ENCODE peak calls at places on chromosomes 1 and 21, in seven cellular contexts. One of them, this sample, is unnamed.

GRCh38 chr1:186806477-186806876 is 22.3 kb upstream of the PLA2G4A start:
- DNase-seq in K562: no peak
- DNase-seq in CD8-positive, alpha-beta memory T cell: no peak
- DNase-seq in lung: no peak
- DNase-seq in CD4-positive, CD25-positive, alpha-beta regulatory T cell: no peak
- DNase-seq in ovary: no peak
- DNase-seq in GM23338: peak; percentile 63
- DNase-seq in this sample: no peak

GRCh38 chr1:89821322-89822108 is 683 bp downstream of the LRRC8D start:
- DNase-seq in K562: peak; percentile 81
- DNase-seq in CD8-positive, alpha-beta memory T cell: peak; percentile 77
- DNase-seq in lung: peak; percentile 49
- DNase-seq in CD4-positive, CD25-positive, alpha-beta regulatory T cell: peak; percentile 48
- DNase-seq in ovary: peak; percentile 16
- DNase-seq in GM23338: peak; percentile 84
- DNase-seq in this sample: peak; percentile 49

GRCh38 chr1:197024460-197024859 is 42.6 kb downstream of the F13B start:
- DNase-seq in K562: no peak
- DNase-seq in CD8-positive, alpha-beta memory T cell: no peak
- DNase-seq in lung: no peak
- DNase-seq in CD4-positive, CD25-positive, alpha-beta regulatory T cell: no peak
- DNase-seq in ovary: no peak
- DNase-seq in GM23338: no peak
- DNase-seq in this sample: no peak

GRCh38 chr1:98046031-98046641 is 125.3 kb upstream of the DPYD start:
- DNase-seq in K562: no peak
- DNase-seq in CD8-positive, alpha-beta memory T cell: no peak
- DNase-seq in lung: no peak
- DNase-seq in CD4-positive, CD25-positive, alpha-beta regulatory T cell: no peak
- DNase-seq in ovary: no peak
- DNase-seq in GM23338: peak; percentile 63
- DNase-seq in this sample: no peak

GRCh38 chr1:208821939-208822338 is 577.8 kb upstream of the PLXNA2 start:
- DNase-seq in K562: no peak
- DNase-seq in CD8-positive, alpha-beta memory T cell: no peak
- DNase-seq in lung: no peak
- DNase-seq in CD4-positive, CD25-positive, alpha-beta regulatory T cell: no peak
- DNase-seq in ovary: no peak
- DNase-seq in GM23338: no peak
- DNase-seq in this sample: no peak

GRCh38 chr21:17523007-17523451 is 10.2 kb downstream of the CXADR start:
- DNase-seq in K562: no peak
- DNase-seq in CD8-positive, alpha-beta memory T cell: no peak
- DNase-seq in lung: no peak
- DNase-seq in CD4-positive, CD25-positive, alpha-beta regulatory T cell: no peak
- DNase-seq in ovary: no peak
- DNase-seq in GM23338: no peak
- DNase-seq in this sample: no peak

GRCh38 chr21:45532826-45533730 is 9.2 kb downstream of the SLC19A1 start:
- DNase-seq in K562: no peak
- DNase-seq in CD8-positive, alpha-beta memory T cell: peak; percentile 10
- DNase-seq in lung: no peak
- DNase-seq in CD4-positive, CD25-positive, alpha-beta regulatory T cell: no peak
- DNase-seq in ovary: peak; percentile 16
- DNase-seq in GM23338: no peak
- DNase-seq in this sample: peak; percentile 22

GRCh38 chr1:213242883-213243282 is 191.8 kb downstream of the RPS6KC1 start:
- DNase-seq in K562: no peak
- DNase-seq in CD8-positive, alpha-beta memory T cell: no peak
- DNase-seq in lung: no peak
- DNase-seq in CD4-positive, CD25-positive, alpha-beta regulatory T cell: no peak
- DNase-seq in ovary: no peak
- DNase-seq in GM23338: no peak
- DNase-seq in this sample: no peak

GRCh38 chr1:112317140-112317539 is 78.9 kb upstream of the CTTNBP2NL start:
- DNase-seq in K562: no peak
- DNase-seq in CD8-positive, alpha-beta memory T cell: no peak
- DNase-seq in lung: no peak
- DNase-seq in CD4-positive, CD25-positive, alpha-beta regulatory T cell: no peak
- DNase-seq in ovary: no peak
- DNase-seq in GM23338: no peak
- DNase-seq in this sample: no peak

GRCh38 chr1:205518616-205519540 is 14.4 kb downstream of the CDK18 start:
- DNase-seq in K562: no peak
- DNase-seq in CD8-positive, alpha-beta memory T cell: no peak
- DNase-seq in lung: no peak
- DNase-seq in CD4-positive, CD25-positive, alpha-beta regulatory T cell: no peak
- DNase-seq in ovary: no peak
- DNase-seq in GM23338: no peak
- DNase-seq in this sample: no peak

GRCh38 chr1:82700476-82700875 is 899.7 kb downstream of the ADGRL2 start:
- DNase-seq in K562: no peak
- DNase-seq in CD8-positive, alpha-beta memory T cell: no peak
- DNase-seq in lung: no peak
- DNase-seq in CD4-positive, CD25-positive, alpha-beta regulatory T cell: no peak
- DNase-seq in ovary: no peak
- DNase-seq in GM23338: no peak
- DNase-seq in this sample: no peak

GRCh38 chr21:19535356-19535755 is 1131.8 kb upstream of the TMPRSS15 start:
- DNase-seq in K562: peak; percentile 27
- DNase-seq in CD8-positive, alpha-beta memory T cell: no peak
- DNase-seq in lung: no peak
- DNase-seq in CD4-positive, CD25-positive, alpha-beta regulatory T cell: no peak
- DNase-seq in ovary: no peak
- DNase-seq in GM23338: no peak
- DNase-seq in this sample: no peak

GRCh38 chr1:155455588-155456195 is 106.9 kb downstream of the ASH1L start:
- DNase-seq in K562: no peak
- DNase-seq in CD8-positive, alpha-beta memory T cell: no peak
- DNase-seq in lung: no peak
- DNase-seq in CD4-positive, CD25-positive, alpha-beta regulatory T cell: no peak
- DNase-seq in ovary: no peak
- DNase-seq in GM23338: no peak
- DNase-seq in this sample: no peak

GRCh38 chr1:20682571-20683236 is 21.5 kb upstream of the DDOST start:
- DNase-seq in K562: no peak
- DNase-seq in CD8-positive, alpha-beta memory T cell: no peak
- DNase-seq in lung: no peak
- DNase-seq in CD4-positive, CD25-positive, alpha-beta regulatory T cell: no peak
- DNase-seq in ovary: no peak
- DNase-seq in GM23338: no peak
- DNase-seq in this sample: peak; percentile 59

GRCh38 chr1:2316451-2316940 is 74.9 kb downstream of the MORN1 start:
- DNase-seq in K562: no peak
- DNase-seq in CD8-positive, alpha-beta memory T cell: no peak
- DNase-seq in lung: no peak
- DNase-seq in CD4-positive, CD25-positive, alpha-beta regulatory T cell: no peak
- DNase-seq in ovary: no peak
- DNase-seq in GM23338: no peak
- DNase-seq in this sample: no peak

GRCh38 chr1:106910798-106911197 is 145.7 kb upstream of the PRMT6 start:
- DNase-seq in K562: no peak
- DNase-seq in CD8-positive, alpha-beta memory T cell: no peak
- DNase-seq in lung: no peak
- DNase-seq in CD4-positive, CD25-positive, alpha-beta regulatory T cell: no peak
- DNase-seq in ovary: no peak
- DNase-seq in GM23338: no peak
- DNase-seq in this sample: no peak

GRCh38 chr1:20725189-20726106 is 7.1 kb downstream of the SH2D5 start:
- DNase-seq in K562: no peak
- DNase-seq in CD8-positive, alpha-beta memory T cell: peak; percentile 39
- DNase-seq in lung: no peak
- DNase-seq in CD4-positive, CD25-positive, alpha-beta regulatory T cell: no peak
- DNase-seq in ovary: peak; percentile 17
- DNase-seq in GM23338: no peak
- DNase-seq in this sample: peak; percentile 52

DNA sequence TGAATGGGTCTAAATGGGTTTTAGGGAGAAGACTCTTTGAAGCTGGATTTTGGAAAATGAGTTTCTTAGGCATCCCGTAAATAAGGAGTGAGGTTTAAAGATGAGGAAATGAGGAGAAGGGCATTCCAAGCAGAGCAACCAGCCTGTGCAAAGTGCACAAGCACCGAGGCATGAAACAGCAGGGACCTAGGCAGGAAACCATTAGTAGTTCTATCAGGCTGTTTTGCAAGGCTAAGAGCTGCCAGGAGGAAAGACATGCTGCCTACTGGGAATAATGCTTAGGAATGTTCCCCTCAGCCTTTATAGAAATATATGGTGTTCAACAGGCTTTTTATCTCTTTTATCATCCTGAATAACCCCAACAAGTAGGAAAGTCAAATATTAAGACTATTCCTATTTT is 153.1 kb upstream of the FGGY start:
- DNase-seq in K562: no peak
- DNase-seq in CD8-positive, alpha-beta memory T cell: no peak
- DNase-seq in lung: no peak
- DNase-seq in CD4-positive, CD25-positive, alpha-beta regulatory T cell: no peak
- DNase-seq in ovary: no peak
- DNase-seq in GM23338: no peak
- DNase-seq in this sample: no peak
- H3K27ac ChIP-seq in K562: no peak overlapping the region
- H3K27ac ChIP-seq in CD8-positive, alpha-beta memory T cell: no peak overlapping the region
- H3K27ac ChIP-seq in lung: no peak overlapping the region
- H3K27ac ChIP-seq in CD4-positive, CD25-positive, alpha-beta regulatory T cell: no peak overlapping the region
- H3K27ac ChIP-seq in ovary: no peak overlapping the region
- H3K27ac ChIP-seq in GM23338: no peak overlapping the region
- H3K27ac ChIP-seq in this sample: no peak overlapping the region

GRCh38 chr1:5913078-5913845 is 79.0 kb downstream of the NPHP4 start:
- DNase-seq in K562: no peak
- DNase-seq in CD8-positive, alpha-beta memory T cell: no peak
- DNase-seq in lung: no peak
- DNase-seq in CD4-positive, CD25-positive, alpha-beta regulatory T cell: no peak
- DNase-seq in ovary: no peak
- DNase-seq in GM23338: no peak
- DNase-seq in this sample: peak; percentile 12

GRCh38 chr1:5915587-5916571 is 76.3 kb downstream of the NPHP4 start:
- DNase-seq in K562: peak; percentile 66
- DNase-seq in CD8-positive, alpha-beta memory T cell: no peak
- DNase-seq in lung: no peak
- DNase-seq in CD4-positive, CD25-positive, alpha-beta regulatory T cell: no peak
- DNase-seq in ovary: peak; percentile 69
- DNase-seq in GM23338: peak; percentile 61
- DNase-seq in this sample: peak; percentile 32

GRCh38 chr1:5913876-5914275 is 78.3 kb downstream of the NPHP4 start:
- DNase-seq in K562: no peak
- DNase-seq in CD8-positive, alpha-beta memory T cell: no peak
- DNase-seq in lung: no peak
- DNase-seq in CD4-positive, CD25-positive, alpha-beta regulatory T cell: no peak
- DNase-seq in ovary: no peak
- DNase-seq in GM23338: no peak
- DNase-seq in this sample: peak; percentile 43

GRCh38 chr1:5916572-5917280 is 75.5 kb downstream of the NPHP4 start:
- DNase-seq in K562: no peak
- DNase-seq in CD8-positive, alpha-beta memory T cell: no peak
- DNase-seq in lung: no peak
- DNase-seq in CD4-positive, CD25-positive, alpha-beta regulatory T cell: no peak
- DNase-seq in ovary: no peak
- DNase-seq in GM23338: no peak
- DNase-seq in this sample: no peak

GRCh38 chr1:5914676-5915285 is 77.4 kb downstream of the NPHP4 start:
- DNase-seq in K562: no peak
- DNase-seq in CD8-positive, alpha-beta memory T cell: no peak
- DNase-seq in lung: no peak
- DNase-seq in CD4-positive, CD25-positive, alpha-beta regulatory T cell: no peak
- DNase-seq in ovary: no peak
- DNase-seq in GM23338: no peak
- DNase-seq in this sample: peak; percentile 9
- H3K27ac ChIP-seq in K562: no peak overlapping the region
- H3K27ac ChIP-seq in CD8-positive, alpha-beta memory T cell: no peak overlapping the region
- H3K27ac ChIP-seq in lung: no peak overlapping the region
- H3K27ac ChIP-seq in CD4-positive, CD25-positive, alpha-beta regulatory T cell: no peak overlapping the region
- H3K27ac ChIP-seq in ovary: peak overlapping the region; percentile 53
- H3K27ac ChIP-seq in GM23338: no peak overlapping the region
- H3K27ac ChIP-seq in this sample: no peak overlapping the region

GRCh38 chr1:156492591-156493080 is 7.9 kb downstream of the MEF2D start:
- DNase-seq in K562: peak; percentile 64
- DNase-seq in CD8-positive, alpha-beta memory T cell: no peak
- DNase-seq in lung: no peak
- DNase-seq in CD4-positive, CD25-positive, alpha-beta regulatory T cell: no peak
- DNase-seq in ovary: no peak
- DNase-seq in GM23338: no peak
- DNase-seq in this sample: peak; percentile 50
- H3K27ac ChIP-seq in K562: peak overlapping the region; percentile 71
- H3K27ac ChIP-seq in CD8-positive, alpha-beta memory T cell: peak overlapping the region; percentile 25
- H3K27ac ChIP-seq in lung: peak overlapping the region; percentile 0
- H3K27ac ChIP-seq in CD4-positive, CD25-positive, alpha-beta regulatory T cell: peak overlapping the region; percentile 71
- H3K27ac ChIP-seq in ovary: peak overlapping the region; percentile 26
- H3K27ac ChIP-seq in GM23338: no peak overlapping the region
- H3K27ac ChIP-seq in this sample: peak overlapping the region; percentile 100

GRCh38 chr1:202013601-202014000 is 3.2 kb downstream of the ELF3 start:
- DNase-seq in K562: no peak
- DNase-seq in CD8-positive, alpha-beta memory T cell: no peak
- DNase-seq in lung: no peak
- DNase-seq in CD4-positive, CD25-positive, alpha-beta regulatory T cell: no peak
- DNase-seq in ovary: no peak
- DNase-seq in GM23338: no peak
- DNase-seq in this sample: no peak

GRCh38 chr1:202015677-202015952 is 5.2 kb downstream of the ELF3 start:
- DNase-seq in K562: no peak
- DNase-seq in CD8-positive, alpha-beta memory T cell: no peak
- DNase-seq in lung: no peak
- DNase-seq in CD4-positive, CD25-positive, alpha-beta regulatory T cell: no peak
- DNase-seq in ovary: no peak
- DNase-seq in GM23338: no peak
- DNase-seq in this sample: no peak

GRCh38 chr1:202016022-202016624 is 5.7 kb downstream of the ELF3 start:
- DNase-seq in K562: no peak
- DNase-seq in CD8-positive, alpha-beta memory T cell: no peak
- DNase-seq in lung: no peak
- DNase-seq in CD4-positive, CD25-positive, alpha-beta regulatory T cell: no peak
- DNase-seq in ovary: no peak
- DNase-seq in GM23338: no peak
- DNase-seq in this sample: no peak

GRCh38 chr1:202014060-202014459 is 3.7 kb downstream of the ELF3 start:
- DNase-seq in K562: no peak
- DNase-seq in CD8-positive, alpha-beta memory T cell: no peak
- DNase-seq in lung: no peak
- DNase-seq in CD4-positive, CD25-positive, alpha-beta regulatory T cell: no peak
- DNase-seq in ovary: no peak
- DNase-seq in GM23338: no peak
- DNase-seq in this sample: no peak

DNA sequence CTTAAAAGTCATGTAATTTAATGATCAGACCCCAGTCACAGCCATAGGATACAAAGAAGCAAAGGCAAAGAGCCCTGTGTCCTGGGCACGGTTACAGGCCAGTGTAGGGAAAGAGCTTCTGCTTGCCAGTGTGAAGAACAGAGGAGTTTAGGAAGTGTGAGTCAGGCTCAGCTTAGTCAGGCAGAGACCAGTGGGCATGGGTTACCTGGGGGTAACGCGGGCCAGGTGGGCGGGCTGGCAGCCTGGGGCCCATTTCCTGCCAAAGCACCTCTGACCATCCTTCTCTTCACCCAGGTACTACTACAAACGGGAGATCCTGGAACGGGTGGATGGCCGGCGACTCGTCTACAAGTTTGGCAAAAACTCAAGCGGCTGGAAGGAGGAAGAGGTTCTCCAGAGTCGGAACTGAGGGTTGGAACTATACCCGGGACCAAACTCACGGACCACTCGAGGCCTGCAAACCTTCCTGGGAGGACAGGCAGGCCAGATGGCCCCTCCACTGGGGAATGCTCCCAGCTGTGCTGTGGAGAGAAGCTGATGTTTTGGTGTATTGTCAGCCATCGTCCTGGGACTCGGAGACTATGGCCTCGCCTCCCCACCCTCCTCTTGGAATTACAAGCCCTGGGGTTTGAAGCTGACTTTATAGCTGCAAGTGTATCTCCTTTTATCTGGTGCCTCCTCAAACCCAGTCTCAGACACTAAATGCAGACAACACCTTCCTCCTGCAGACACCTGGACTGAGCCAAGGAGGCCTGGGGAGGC is 4.7 kb downstream of the ELF3 start:
- DNase-seq in K562: no peak
- DNase-seq in CD8-positive, alpha-beta memory T cell: no peak
- DNase-seq in lung: no peak
- DNase-seq in CD4-positive, CD25-positive, alpha-beta regulatory T cell: no peak
- DNase-seq in ovary: no peak
- DNase-seq in GM23338: no peak
- DNase-seq in this sample: no peak
- H3K27ac ChIP-seq in K562: no peak overlapping the region
- H3K27ac ChIP-seq in CD8-positive, alpha-beta memory T cell: peak overlapping the region; percentile 16
- H3K27ac ChIP-seq in lung: peak overlapping the region; percentile 51
- H3K27ac ChIP-seq in CD4-positive, CD25-positive, alpha-beta regulatory T cell: no peak overlapping the region
- H3K27ac ChIP-seq in ovary: no peak overlapping the region
- H3K27ac ChIP-seq in GM23338: no peak overlapping the region
- H3K27ac ChIP-seq in this sample: no peak overlapping the region